ENCODE peak calls at places on chromosome 21, in nine cellular contexts. J is small intestine, D is tibial artery, G is HCT116, N is endothelial cell of umbilical vein, B is K562, K is iPS DF 6.9, M is hepatocyte, O is dorsolateral prefrontal cortex. W is an unnamed sample.
A peak's percentile ranks its signal among the peaks of the same experiment; 100 is the strongest.

GRCh38 chr21:29175408-29176147 is 45.1 kb downstream of the MAP3K7CL start:
- DNase-seq in J (no peak), D (no peak), G (no peak), N (peak; percentile 98), B (no peak), K (no peak), M (peak; percentile 56), O (no peak), W (peak; percentile 91)

GRCh38 chr21:17660862-17661261 is 48.2 kb upstream of the BTG3 start:
- DNase-seq in J (peak; percentile 5), D (no peak), G (no peak), N (no peak), B (no peak), K (no peak), M (no peak), O (peak; percentile 48), W (no peak)

GRCh38 chr21:25509862-25510261 is 97.4 kb downstream of the MRPL39 start:
- DNase-seq in J (no peak), D (no peak), G (no peak), N (no peak), B (no peak), K (no peak), M (no peak), O (no peak), W (no peak)

GRCh38 chr21:32306021-32306780 is 7.5 kb downstream of the MRAP start:
- DNase-seq in J (no peak), D (no peak), G (no peak), N (peak; percentile 25), B (no peak), K (peak; percentile 83), M (no peak), O (peak; percentile 67), W (no peak)

GRCh38 chr21:32257952-32258785 is 20.7 kb downstream of the MIS18A start:
- DNase-seq in J (peak; percentile 80), D (peak; percentile 70), G (peak; percentile 62), N (peak; percentile 80), B (peak; percentile 84), K (peak; percentile 54), M (peak; percentile 90), O (peak; percentile 72), W (peak; percentile 70)

GRCh38 chr21:17780539-17780938 is 38.6 kb downstream of the C21orf91 start:
- DNase-seq in J (peak; percentile 49), D (no peak), G (no peak), N (peak; percentile 13), B (no peak), K (no peak), M (no peak), O (no peak), W (no peak)

GRCh38 chr21:21159253-21159899 is 161.2 kb downstream of the NCAM2 start:
- DNase-seq in J (no peak), D (no peak), G (no peak), N (no peak), B (peak; percentile 56), K (no peak), M (no peak), O (no peak), W (no peak)

GRCh38 chr21:19244502-19245187 is 841.1 kb upstream of the TMPRSS15 start:
- DNase-seq in J (no peak), D (no peak), G (no peak), N (no peak), B (no peak), K (no peak), M (no peak), O (no peak), W (no peak)

GRCh38 chr21:26717146-26717739 is 128.0 kb downstream of the ADAMTS1 start:
- DNase-seq in J (no peak), D (no peak), G (no peak), N (peak; percentile 30), B (peak; percentile 3), K (no peak), M (no peak), O (no peak), W (no peak)

GRCh38 chr21:27649323-27649722 is 682.4 kb upstream of the ADAMTS5 start:
- DNase-seq in J (no peak), D (no peak), G (no peak), N (peak; percentile 90), B (no peak), K (no peak), M (no peak), O (no peak), W (peak; percentile 43)

GRCh38 chr21:16913010-16913409 is 599.8 kb upstream of the CXADR start:
- DNase-seq in J (no peak), D (no peak), G (no peak), N (no peak), B (no peak), K (peak; percentile 4), M (no peak), O (no peak), W (peak; percentile 12)

GRCh38 chr21:13937236-13937635 is 273.5 kb downstream of the LIPI start:
- DNase-seq in J (no peak), D (no peak), G (no peak), N (no peak), B (no peak), K (no peak), M (no peak), O (no peak), W (no peak)

DNA sequence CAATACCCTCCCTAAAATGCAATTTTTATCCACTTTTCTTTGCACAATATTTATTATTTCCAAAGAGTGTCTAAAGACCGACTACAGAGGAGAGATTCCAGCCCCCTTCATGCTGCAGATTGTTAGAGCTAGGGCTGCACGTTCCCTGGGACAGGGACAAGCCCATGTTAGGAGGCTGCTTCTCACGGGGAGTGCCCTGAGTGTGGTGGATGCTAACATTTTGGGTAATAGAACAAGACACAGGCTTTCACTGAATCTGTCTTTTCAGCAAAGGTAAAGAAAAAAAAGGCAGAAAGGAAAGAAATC is 125.4 kb downstream of the RIPK4 start:
- DNase-seq in J (no peak), D (no peak), G (no peak), N (no peak), B (no peak), K (no peak), M (no peak), O (no peak), W (peak; percentile 50)
- H3K27me3 ChIP-seq in J (no peaks in the 10 kb centered on the region), D (no peaks in the 10 kb centered on the region), G (no peaks in the 10 kb centered on the region), N (no peaks in the 10 kb centered on the region), B (peaks cover 20% of the 10 kb centered on the region), K (no peaks in the 10 kb centered on the region), M (no peaks in the 10 kb centered on the region), O (no peaks in the 10 kb centered on the region), W (no peaks in the 10 kb centered on the region)

DNA sequence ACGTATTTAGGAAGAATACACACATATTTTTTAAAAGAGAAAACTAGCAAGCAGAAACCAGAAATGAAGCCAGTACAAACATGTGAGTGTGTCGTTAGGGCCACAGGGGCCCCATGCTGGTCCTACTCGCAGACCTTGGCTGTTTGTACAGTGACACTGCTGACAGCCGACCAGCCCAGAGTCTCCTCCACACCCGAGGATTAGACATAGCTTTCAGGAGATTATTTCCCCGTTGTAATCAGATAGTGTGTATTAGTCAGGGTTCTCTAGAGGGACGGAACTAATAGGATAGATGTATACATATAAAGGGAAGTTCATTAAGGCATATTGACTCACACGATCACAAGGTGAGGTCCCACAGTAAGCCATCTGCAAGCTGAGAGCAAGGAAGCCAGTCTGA is 51.1 kb downstream of the DIP2A start:
- DNase-seq in J (peak; percentile 85), D (no peak), G (peak; percentile 18), N (peak; percentile 56), B (no peak), K (no peak), M (peak; percentile 52), O (no peak), W (no peak)
- H3K27me3 ChIP-seq in J (no peaks in the 10 kb centered on the region), D (no peaks in the 10 kb centered on the region), G (no peaks in the 10 kb centered on the region), N (no peaks in the 10 kb centered on the region), B (no peaks in the 10 kb centered on the region), K (no peaks in the 10 kb centered on the region), M (no peaks in the 10 kb centered on the region), O (no peaks in the 10 kb centered on the region), W (no peaks in the 10 kb centered on the region)

GRCh38 chr21:36718951-36719501 is 20.1 kb downstream of the SIM2 start:
- DNase-seq in J (peak; percentile 86), D (peak; percentile 16), G (peak; percentile 52), N (no peak), B (peak; percentile 56), K (no peak), M (no peak), O (peak; percentile 66), W (no peak)

GRCh38 chr21:36719614-36720013 is 20.7 kb downstream of the SIM2 start:
- DNase-seq in J (peak; percentile 96), D (no peak), G (no peak), N (no peak), B (no peak), K (no peak), M (peak; percentile 50), O (no peak), W (no peak)

GRCh38 chr21:36717901-36718465 is 19.1 kb downstream of the SIM2 start:
- DNase-seq in J (no peak), D (no peak), G (no peak), N (no peak), B (no peak), K (no peak), M (no peak), O (no peak), W (no peak)

GRCh38 chr21:36716387-36716786 is 17.5 kb downstream of the SIM2 start:
- DNase-seq in J (no peak), D (no peak), G (no peak), N (no peak), B (no peak), K (no peak), M (no peak), O (no peak), W (no peak)

GRCh38 chr21:36716836-36717235 is 17.9 kb downstream of the SIM2 start:
- DNase-seq in J (no peak), D (no peak), G (no peak), N (no peak), B (no peak), K (no peak), M (no peak), O (no peak), W (no peak)
- H3K27me3 ChIP-seq in J (peaks cover 14% of the 10 kb centered on the region), D (no peaks in the 10 kb centered on the region), G (no peaks in the 10 kb centered on the region), N (peaks cover 65% of the 10 kb centered on the region), B (peaks cover 47% of the 10 kb centered on the region), K (no peaks in the 10 kb centered on the region), M (peaks cover 61% of the 10 kb centered on the region), O (peaks cover 38% of the 10 kb centered on the region), W (peaks cover 18% of the 10 kb centered on the region)

GRCh38 chr21:35976481-35976880 is 83.8 kb downstream of the SETD4 start:
- DNase-seq in J (no peak), D (no peak), G (no peak), N (no peak), B (no peak), K (no peak), M (no peak), O (no peak), W (no peak)

GRCh38 chr21:35974801-35975200 is 85.5 kb downstream of the SETD4 start:
- DNase-seq in J (peak; percentile 63), D (no peak), G (peak; percentile 13), N (no peak), B (no peak), K (no peak), M (no peak), O (no peak), W (peak; percentile 26)

GRCh38 chr21:35969281-35969680 is 91.0 kb downstream of the SETD4 start:
- DNase-seq in J (no peak), D (no peak), G (no peak), N (no peak), B (no peak), K (no peak), M (no peak), O (no peak), W (no peak)

GRCh38 chr21:35968564-35968963 is 91.8 kb downstream of the SETD4 start:
- DNase-seq in J (no peak), D (no peak), G (no peak), N (no peak), B (no peak), K (no peak), M (no peak), O (no peak), W (no peak)

GRCh38 chr21:35971824-35972223 is 88.5 kb downstream of the SETD4 start:
- DNase-seq in J (no peak), D (no peak), G (no peak), N (no peak), B (no peak), K (no peak), M (no peak), O (no peak), W (no peak)
- H3K27me3 ChIP-seq in J (no peaks in the 10 kb centered on the region), D (no peaks in the 10 kb centered on the region), G (no peaks in the 10 kb centered on the region), N (peaks cover 12% of the 10 kb centered on the region), B (no peaks in the 10 kb centered on the region), K (no peaks in the 10 kb centered on the region), M (no peaks in the 10 kb centered on the region), O (no peaks in the 10 kb centered on the region), W (no peaks in the 10 kb centered on the region)